ENCODE peak calls at places on chromosomes 16 and 17, in seven cellular contexts. L, E, N, P, A, W and T are unnamed samples.

GRCh38 chr17:71224824-71225575 is 895.8 kb upstream of the SOX9 start:
- DNase-seq in W (no peak), L (no peak), A (no peak), P (no peak), E (no peak), N (no peak), T (no peak)

GRCh38 chr16:54342966-54343365 is 56.4 kb upstream of the IRX3 start:
- DNase-seq in L (no peak), A (no peak), E (no peak), W (no peak), P (no peak), N (no peak), T (no peak)

GRCh38 chr17:41540921-41541625 is 13.0 kb upstream of the KRT19 start:
- DNase-seq in N (no peak), L (no peak), E (peak; percentile 67), A (peak; percentile 37), W (no peak), P (no peak), T (no peak)

GRCh38 chr16:68377221-68377620 is 66.4 kb downstream of the PRMT7 start:
- DNase-seq in E (no peak), W (no peak), N (no peak), A (no peak), L (no peak), P (no peak), T (no peak)

GRCh38 chr17:13074026-13074425 is 56.2 kb upstream of the ELAC2 start:
- DNase-seq in P (no peak), W (no peak), N (no peak), L (no peak), A (no peak), E (no peak), T (peak; percentile 6)

GRCh38 chr16:54027126-54027922 is 259.3 kb downstream of the IRX3 start:
- DNase-seq in E (no peak), N (no peak), A (peak; percentile 31), W (no peak), P (no peak), L (no peak), T (no peak)

GRCh38 chr16:1164975-1165374 is 12.1 kb downstream of the CACNA1H start:
- DNase-seq in E (no peak), N (no peak), W (no peak), L (no peak), P (no peak), A (no peak), T (no peak)

GRCh38 chr16:1645914-1646525 is 32.1 kb upstream of the JPT2 start:
- DNase-seq in E (peak; percentile 60), P (no peak), N (peak; percentile 31), L (peak; percentile 18), A (no peak), W (no peak), T (no peak)

GRCh38 chr16:58814348-58814801 is 80.3 kb upstream of the GOT2 start:
- DNase-seq in W (peak; percentile 23), N (no peak), A (peak; percentile 63), L (no peak), E (peak; percentile 76), P (peak; percentile 24), T (peak; percentile 7)

GRCh38 chr17:54435966-54436365 is 464.7 kb upstream of the TOM1L1 start:
- DNase-seq in L (no peak), E (no peak), W (no peak), P (no peak), N (no peak), A (no peak), T (no peak)

GRCh38 chr17:44170499-44171201 is at the start of gene ASB16:
- DNase-seq in W (no peak), E (no peak), L (no peak), A (no peak), N (no peak), P (no peak), T (no peak)

GRCh38 chr17:57684711-57685498 is 60.2 kb downstream of the CCDC182 start:
- DNase-seq in N (no peak), L (no peak), W (no peak), A (no peak), P (no peak), E (no peak), T (no peak)

GRCh38 chr16:73350707-73351452 is 303.0 kb upstream of the ZFHX3 start:
- DNase-seq in E (no peak), A (no peak), L (no peak), N (no peak), P (no peak), W (no peak), T (no peak)

GRCh38 chr16:57536306-57537193 is at the start of gene CCDC102A:
- DNase-seq in E (peak; percentile 81), N (peak; percentile 27), W (no peak), P (no peak), L (no peak), A (peak; percentile 49), T (no peak)

GRCh38 chr17:27980035-27980434 is 62.4 kb upstream of the NLK start:
- DNase-seq in A (peak; percentile 99), N (no peak), E (no peak), W (no peak), L (no peak), P (no peak), T (no peak)

GRCh38 chr17:12911241-12911640 is 106.6 kb downstream of the ELAC2 start:
- DNase-seq in L (no peak), W (no peak), N (no peak), A (no peak), P (no peak), E (no peak), T (no peak)

GRCh38 chr17:55086635-55087058 is 118.1 kb downstream of the STXBP4 start:
- DNase-seq in E (peak; percentile 10), L (peak; percentile 32), N (no peak), A (peak; percentile 91), W (no peak), P (no peak), T (peak; percentile 31)

GRCh38 chr17:70636517-70637133 is 467.3 kb downstream of the KCNJ2 start:
- DNase-seq in W (no peak), P (no peak), A (peak; percentile 61), E (peak; percentile 18), L (peak; percentile 25), N (no peak), T (peak; percentile 54)

GRCh38 chr16:26963109-26963508 is 103.6 kb upstream of the C16orf82 start:
- DNase-seq in E (peak; percentile 58), N (no peak), W (no peak), P (peak; percentile 28), A (no peak), L (no peak), T (peak; percentile 8)

GRCh38 chr16:87431926-87432325 is 39.8 kb downstream of the MAP1LC3B start:
- DNase-seq in A (no peak), W (no peak), L (no peak), E (no peak), N (no peak), P (no peak), T (no peak)

GRCh38 chr16:11016993-11017392 is 72.6 kb downstream of the CLEC16A start:
- DNase-seq in L (no peak), W (no peak), N (no peak), P (no peak), A (peak; percentile 64), E (no peak), T (peak; percentile 32)

GRCh38 chr17:48335858-48336500 is 94.0 kb downstream of the SKAP1 start:
- DNase-seq in P (no peak), A (peak; percentile 87), N (no peak), E (peak; percentile 14), W (no peak), L (peak; percentile 62), T (peak; percentile 78)

GRCh38 chr16:4339455-4339854 is 11.7 kb downstream of the PAM16 start:
- DNase-seq in N (no peak), P (no peak), A (no peak), E (no peak), L (no peak), W (no peak), T (no peak)

GRCh38 chr17:47239663-47240374 is 13.8 kb upstream of the ITGB3 start:
- DNase-seq in N (peak; percentile 67), L (peak; percentile 87), A (peak; percentile 99), P (no peak), E (peak; percentile 32), W (no peak), T (peak; percentile 69)
- TF ChIP-seq POLR2AphosphoS5 in N (peak; percentile 69), L (no peak), A (peak; percentile 98), P (no peak), E (peak; percentile 55), W (no peak), T (no peak)

GRCh38 chr17:6330936-6331335 is 104.0 kb downstream of the AIPL1 start:
- DNase-seq in W (no peak), P (no peak), E (no peak), L (no peak), A (no peak), N (no peak), T (no peak)
- TF ChIP-seq POLR2AphosphoS5 in W (no peak), P (no peak), E (no peak), L (no peak), A (no peak), N (no peak), T (no peak)

DNA sequence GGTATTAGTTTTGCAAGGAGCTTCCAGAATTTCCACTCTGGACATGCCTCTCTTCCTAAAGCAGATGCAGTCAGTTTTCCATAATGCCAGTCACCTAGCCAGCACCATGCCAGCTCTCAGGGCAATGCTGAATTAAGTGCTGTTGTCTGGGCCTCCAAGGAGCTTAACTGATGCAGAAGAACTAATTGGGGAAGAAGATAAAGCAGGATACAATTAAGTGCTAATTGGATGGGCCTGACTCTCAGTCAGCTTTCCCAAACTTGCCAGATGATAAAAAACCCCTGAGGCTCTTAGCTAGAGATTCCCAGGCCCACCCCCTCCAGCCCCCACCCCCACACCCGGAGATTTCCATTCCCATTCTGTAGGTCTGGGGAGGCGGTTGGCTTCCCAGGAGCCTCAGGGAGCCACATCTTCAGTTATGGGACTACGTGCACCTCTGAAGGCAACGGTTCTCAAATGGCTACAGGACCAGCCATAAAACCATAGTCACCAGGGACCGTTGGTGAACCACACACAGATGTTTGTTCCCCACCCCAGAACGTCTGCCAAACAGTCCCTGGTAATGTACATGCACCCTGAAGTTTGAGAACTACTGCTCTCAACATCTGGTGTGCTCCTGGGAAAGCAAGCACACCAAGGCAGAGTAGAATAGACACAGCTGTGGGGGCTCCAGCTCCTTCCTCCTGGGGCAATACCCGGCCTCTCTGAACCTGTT is 499.1 kb upstream of the CDH5 start:
- DNase-seq in N (no peak), E (no peak), P (no peak), L (no peak), A (no peak), W (no peak), T (no peak)
- TF ChIP-seq POLR2AphosphoS5 in N (no peak), E (no peak), P (no peak), L (no peak), A (no peak), W (no peak), T (no peak)

GRCh38 chr17:17935321-17936271 is 36.6 kb downstream of the TOM1L2 start:
- DNase-seq in E (no peak), N (no peak), L (no peak), A (no peak), P (no peak), W (no peak), T (no peak)

GRCh38 chr17:17933775-17934174 is 38.4 kb downstream of the TOM1L2 start:
- DNase-seq in W (no peak), L (no peak), N (no peak), E (no peak), A (no peak), P (no peak), T (no peak)

GRCh38 chr17:17934796-17935195 is 37.4 kb downstream of the TOM1L2 start:
- DNase-seq in W (no peak), A (no peak), L (no peak), P (no peak), N (no peak), E (no peak), T (no peak)

GRCh38 chr17:17931159-17931558 is 41.0 kb downstream of the TOM1L2 start:
- DNase-seq in W (no peak), L (no peak), E (no peak), P (no peak), A (no peak), N (no peak), T (no peak)

GRCh38 chr17:17934214-17934613 is 38.0 kb downstream of the TOM1L2 start:
- DNase-seq in A (no peak), N (no peak), W (no peak), L (no peak), P (no peak), E (no peak), T (no peak)
- TF ChIP-seq POLR2AphosphoS5 in A (no peak), N (no peak), W (no peak), L (no peak), P (no peak), E (no peak), T (no peak)